ENCODE peak calls at places on chromosomes 11 and 22, in six cellular contexts. H, X, M, Y, R and D are unnamed samples.

GRCh38 chr11:44261800-44262591 is 47.9 kb downstream of the ALX4 start:
- DNase-seq in R (no peak), H (no peak), M (no peak), Y (no peak), X (no peak), D (no peak)

GRCh38 chr11:20483931-20484330 is 96.4 kb downstream of the PRMT3 start:
- DNase-seq in R (no peak), Y (no peak), M (no peak), X (no peak), H (no peak), D (no peak)

GRCh38 chr11:120937501-120937900 is 86.4 kb upstream of the TBCEL start:
- DNase-seq in R (no peak), M (no peak), Y (no peak), X (no peak), H (no peak), D (no peak)

GRCh38 chr22:50398698-50399648 is 55.8 kb downstream of the PPP6R2 start:
- DNase-seq in Y (no peak), H (no peak), R (no peak), M (no peak), X (no peak), D (no peak)

GRCh38 chr11:121661796-121662508 is 209.2 kb upstream of the SORL1-AS1 start:
- DNase-seq in R (no peak), Y (no peak), M (no peak), X (no peak), H (peak), D (no peak)

GRCh38 chr11:65558785-65559509 is 788 bp upstream of the LTBP3 start:
- DNase-seq in M (no peak), H (no peak), R (peak), Y (peak), X (no peak), D (no peak)

GRCh38 chr11:15157738-15158137 is 43.0 kb downstream of the INSC start:
- DNase-seq in X (no peak), H (no peak), M (no peak), Y (no peak), R (no peak), D (no peak)

GRCh38 chr11:18524248-18524647 is 2.5 kb downstream of the TSG101 start:
- DNase-seq in H (no peak), M (no peak), Y (no peak), R (no peak), X (no peak), D (no peak)

GRCh38 chr11:132777067-132777975 is 755.0 kb downstream of the OPCML start:
- DNase-seq in H (no peak), R (no peak), X (no peak), M (no peak), Y (no peak), D (no peak)

GRCh38 chr11:58629857-58630256 is 7.4 kb downstream of the CNTF start:
- DNase-seq in R (no peak), M (peak), H (peak), X (no peak), Y (no peak), D (peak)

GRCh38 chr11:109865558-109866186 is 227.5 kb upstream of the ZC3H12C start:
- DNase-seq in M (no peak), X (no peak), Y (no peak), H (no peak), R (peak), D (no peak)

GRCh38 chr11:30917859-30918478 is 331.8 kb upstream of the MPPED2 start:
- DNase-seq in X (no peak), H (peak), Y (no peak), M (peak), R (no peak), D (peak)

GRCh38 chr11:116703421-116703820 is 69.4 kb downstream of the BUD13 start:
- DNase-seq in X (no peak), R (no peak), Y (peak), H (no peak), M (peak), D (peak)

GRCh38 chr11:61362542-61362875 is 335 bp downstream of the TMEM138 start:
- DNase-seq in Y (no peak), M (no peak), X (peak), H (peak), R (no peak), D (no peak)

GRCh38 chr22:45096256-45096907 is 67.3 kb upstream of the NUP50 start:
- DNase-seq in Y (peak), X (peak), R (no peak), H (peak), M (peak), D (peak)

GRCh38 chr22:41919357-41920224 is 4.7 kb upstream of the SHISA8 start:
- DNase-seq in R (no peak), X (peak), Y (no peak), M (peak), H (no peak), D (peak)

GRCh38 chr11:128447233-128447632 is 140.1 kb downstream of the ETS1 start:
- DNase-seq in Y (no peak), R (no peak), X (no peak), H (no peak), M (no peak), D (no peak)

GRCh38 chr11:5252280-5253265 is 2.0 kb downstream of the HBG2 start:
- DNase-seq in R (no peak), M (no peak), H (no peak), X (no peak), Y (no peak), D (no peak)

GRCh38 chr11:70445605-70446004 is 47.3 kb downstream of the CTTN start:
- DNase-seq in Y (no peak), R (no peak), X (no peak), M (no peak), H (no peak), D (no peak)

GRCh38 chr11:68680541-68681231 is 3.7 kb upstream of the GAL start:
- DNase-seq in H (no peak), X (no peak), Y (no peak), R (no peak), M (no peak), D (no peak)

GRCh38 chr11:2564008-2564530 is 119.3 kb downstream of the KCNQ1 start:
- DNase-seq in R (no peak), M (no peak), Y (no peak), H (no peak), X (no peak), D (no peak)